ENCODE peak calls at places on chromosomes 7 and 10, in eight cellular contexts. J, Q, A, H, B, S, O and G are unnamed samples.

GRCh38 chr10:29150010-29150409 is 138.9 kb upstream of the LYZL1 start:
- DNase-seq in J (no peak), Q (no peak), A (no peak), H (no peak), B (peak), S (no peak), O (no peak), G (peak)

GRCh38 chr7:132368246-132368900 is 207.9 kb downstream of the PLXNA4 start:
- DNase-seq in J (no peak), Q (no peak), A (no peak), H (no peak), B (no peak), S (no peak), O (no peak), G (no peak)

GRCh38 chr10:126315471-126316177 is 72.7 kb downstream of the ADAM12 start:
- DNase-seq in J (no peak), Q (no peak), A (peak), H (peak), B (no peak), S (no peak), O (no peak), G (peak)

GRCh38 chr7:45920543-45921380 is at the start of gene IGFBP3:
- DNase-seq in J (peak), Q (peak), A (peak), H (peak), B (peak), S (peak), O (no peak), G (no peak)

GRCh38 chr10:15222511-15222910 is 54.0 kb upstream of the NMT2 start:
- DNase-seq in J (no peak), Q (no peak), A (no peak), H (peak), B (no peak), S (no peak), O (no peak), G (no peak)

GRCh38 chr7:80883188-80884025 is 35.4 kb downstream of the SEMA3C start:
- DNase-seq in J (no peak), Q (no peak), A (peak), H (peak), B (peak), S (peak), O (no peak), G (peak)

GRCh38 chr7:157661611-157661975 is 324.8 kb downstream of the DNAJB6 start:
- DNase-seq in J (no peak), Q (no peak), A (no peak), H (no peak), B (no peak), S (no peak), O (no peak), G (no peak)

GRCh38 chr7:6015917-6016652 is 7.0 kb downstream of the AIMP2 start:
- DNase-seq in J (peak), Q (no peak), A (peak), H (peak), B (peak), S (no peak), O (no peak), G (no peak)

GRCh38 chr10:34280599-34281374 is 534.3 kb downstream of the PARD3 start:
- DNase-seq in J (no peak), Q (peak), A (peak), H (peak), B (no peak), S (peak), O (no peak), G (peak)

GRCh38 chr10:119493155-119493554 is 49.4 kb downstream of the RGS10 start:
- DNase-seq in J (no peak), Q (no peak), A (no peak), H (no peak), B (no peak), S (no peak), O (no peak), G (no peak)

DNA sequence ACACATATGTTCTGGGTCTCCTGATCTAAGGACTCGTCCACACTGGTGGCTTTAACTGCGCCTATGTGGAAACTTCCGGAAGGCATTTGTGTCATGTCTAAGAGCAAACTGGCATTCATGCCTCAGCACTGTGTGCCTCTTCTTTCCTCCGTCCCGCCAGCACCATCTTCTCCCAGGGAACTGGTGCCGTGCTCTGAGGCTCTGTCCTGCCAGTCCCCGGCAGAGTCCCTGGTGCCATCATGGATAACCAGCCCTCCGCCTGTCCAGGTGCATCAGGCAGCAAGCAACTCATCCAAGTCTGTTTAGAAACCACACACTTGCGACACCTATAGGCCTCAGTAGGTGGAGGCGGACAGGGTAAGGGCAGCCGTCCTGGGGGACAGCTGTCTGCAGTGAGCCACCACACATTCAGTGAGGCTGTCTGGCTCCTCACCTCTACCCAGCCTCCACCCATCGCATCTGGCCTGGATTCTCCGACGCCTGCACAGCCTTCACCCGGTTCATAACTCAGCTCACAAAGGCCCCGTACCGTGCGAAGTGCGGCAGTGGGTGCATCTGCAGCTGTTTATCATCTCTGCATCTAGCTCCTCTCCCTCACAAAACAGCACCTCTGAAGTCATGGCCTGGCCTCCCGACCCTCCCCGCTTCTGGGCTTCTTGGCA is 162.7 kb downstream of the DIP2C start:
- DNase-seq in J (peak), Q (peak), A (no peak), H (no peak), B (no peak), S (no peak), O (no peak), G (no peak)
- TF ChIP-seq CTCF in J (no peak), Q (peak), A (no peak), H (no peak), B (no peak), S (no peak), O (no peak), G (no peak)

GRCh38 chr7:66118603-66119002 is 4.0 kb downstream of the CRCP start:
- DNase-seq in J (no peak), Q (no peak), A (no peak), H (no peak), B (no peak), S (no peak), O (no peak), G (no peak)
- H3K4me3 ChIP-seq in J (no peak), Q (no peak), A (no peak), H (no peak), B (no peak), S (no peak), O (no peak), G (no peak)

GRCh38 chr10:111650088-111650487 is 533.5 kb downstream of the GPAM start:
- DNase-seq in J (no peak), Q (peak), A (no peak), H (no peak), B (peak), S (no peak), O (no peak), G (no peak)
- TF ChIP-seq CTCF in J (no peak), Q (peak), A (no peak), H (no peak), B (peak), S (no peak), O (no peak), G (no peak)

DNA sequence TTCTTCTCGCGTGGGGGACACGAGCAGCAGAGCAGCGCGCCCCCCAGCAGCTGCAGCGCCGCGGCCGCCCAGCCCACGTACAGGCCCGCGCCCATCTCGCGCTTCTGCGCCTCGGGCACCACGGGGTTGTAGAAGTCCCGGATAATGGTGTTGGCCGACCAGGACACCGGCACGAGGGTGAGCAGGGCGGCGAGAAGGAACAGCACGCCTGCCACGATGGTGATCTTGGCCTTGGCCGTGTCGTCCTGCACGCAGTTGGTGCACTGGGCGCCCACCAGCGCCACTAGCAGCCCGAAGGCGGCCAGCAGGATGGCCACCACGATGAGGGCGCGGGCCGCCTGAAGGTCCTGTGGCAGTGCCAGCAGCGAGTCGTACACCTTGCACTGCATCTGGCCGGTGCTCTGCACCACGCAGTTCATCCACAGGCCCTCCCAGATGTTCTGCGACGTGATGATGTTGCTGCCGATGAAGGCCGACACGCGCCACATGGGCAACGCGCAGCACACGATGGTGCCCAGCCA is 529 bp downstream of the CLDN3 start:
- DNase-seq in J (peak), Q (no peak), A (no peak), H (no peak), B (no peak), S (no peak), O (no peak), G (no peak)
- H3K4me3 ChIP-seq in J (peak), Q (peak), A (no peak), H (no peak), B (no peak), S (peak), O (no peak), G (peak)

GRCh38 chr10:110535958-110536891 is 31.3 kb upstream of the SMC3 start:
- DNase-seq in J (peak), Q (peak), A (peak), H (peak), B (peak), S (no peak), O (peak), G (no peak)
- TF ChIP-seq CTCF in J (peak), Q (peak), A (peak), H (peak), B (peak), S (peak), O (no peak), G (peak)

GRCh38 chr10:131311661-131312260 is at the start of gene TCERG1L:
- DNase-seq in J (no peak), Q (peak), A (no peak), H (no peak), B (no peak), S (no peak), O (no peak), G (no peak)
- H3K4me3 ChIP-seq in J (no peak), Q (peak), A (no peak), H (no peak), B (no peak), S (no peak), O (no peak), G (no peak)

GRCh38 chr10:43264324-43264986 is 2.4 kb downstream of the RASGEF1A start:
- DNase-seq in J (no peak), Q (no peak), A (no peak), H (no peak), B (no peak), S (no peak), O (no peak), G (no peak)

GRCh38 chr10:43262043-43262901 is 4.6 kb downstream of the RASGEF1A start:
- DNase-seq in J (no peak), Q (peak), A (no peak), H (no peak), B (no peak), S (no peak), O (no peak), G (no peak)

GRCh38 chr10:43264987-43265798 is 1.7 kb downstream of the RASGEF1A start:
- DNase-seq in J (no peak), Q (no peak), A (no peak), H (no peak), B (no peak), S (no peak), O (no peak), G (no peak)

GRCh38 chr10:43262902-43263466 is 3.9 kb downstream of the RASGEF1A start:
- DNase-seq in J (no peak), Q (no peak), A (no peak), H (no peak), B (no peak), S (no peak), O (no peak), G (no peak)

GRCh38 chr10:43263551-43264323 is 3.1 kb downstream of the RASGEF1A start:
- DNase-seq in J (no peak), Q (peak), A (no peak), H (no peak), B (no peak), S (peak), O (no peak), G (no peak)
- TF ChIP-seq CTCF in J (no peak), Q (peak), A (peak), H (no peak), B (no peak), S (peak), O (no peak), G (peak)

GRCh38 chr10:106577266-106577665 is 587.2 kb downstream of the SORCS1 start:
- DNase-seq in J (no peak), Q (peak), A (peak), H (peak), B (no peak), S (no peak), O (no peak), G (no peak)
- H3K4me3 ChIP-seq in J (no peak), Q (no peak), A (no peak), H (no peak), B (no peak), S (no peak), O (no peak), G (no peak)

DNA sequence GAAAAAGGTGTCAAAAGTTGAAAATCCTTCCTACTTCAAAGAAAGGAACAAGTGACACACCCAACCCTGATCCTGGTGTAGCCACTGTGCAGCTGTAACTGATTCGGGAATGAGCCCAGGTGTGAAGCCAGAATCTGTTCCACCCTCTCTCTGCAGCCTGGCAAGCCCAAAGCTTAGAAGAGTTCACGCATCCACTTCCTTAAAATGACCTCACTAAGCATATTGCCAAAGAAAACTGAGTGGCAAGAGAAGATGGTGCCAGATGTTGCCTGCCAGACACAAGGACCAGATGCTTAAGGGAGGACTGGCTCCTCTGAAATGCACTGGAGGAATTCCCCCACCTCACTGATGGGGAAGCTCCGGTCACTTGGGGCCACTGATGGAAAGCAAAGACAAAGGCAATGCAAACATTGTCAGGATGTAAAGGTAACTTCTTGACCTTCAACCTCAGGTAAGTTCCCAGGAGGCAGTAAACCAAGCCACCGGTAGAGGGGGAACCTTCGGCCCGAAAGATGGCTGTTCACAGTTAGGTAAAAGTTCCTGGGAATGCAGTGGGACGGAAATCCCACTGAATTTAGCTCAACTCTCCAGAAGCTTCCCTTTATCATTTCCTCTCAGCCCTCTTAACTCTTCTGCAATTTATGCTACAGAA is 554.9 kb downstream of the KCNMA1 start:
- DNase-seq in J (no peak), Q (peak), A (no peak), H (peak), B (no peak), S (no peak), O (no peak), G (no peak)
- TF ChIP-seq CTCF in J (no peak), Q (peak), A (no peak), H (no peak), B (no peak), S (no peak), O (no peak), G (peak)